ENCODE peak calls at places on chromosomes 6 and 20, in eight cellular contexts. N is HCT116, I is neural crest cell, S is lung, U is upper lobe of right lung, H is hippocampal formation, C is cardiac fibroblast, Q is osteoblast. B is an unnamed sample.

GRCh38 chr6:48476257-48476656 is 365.3 kb upstream of the PTCHD4 start:
- DNase-seq in N (no peak), I (no peak), S (no peak), U (no peak), H (no peak), C (peak; percentile 50), Q (no peak), B (no peak)

GRCh38 chr6:142645663-142646062 is 299.3 kb downstream of the HIVEP2 start:
- DNase-seq in N (no peak), I (no peak), S (no peak), U (no peak), H (no peak), C (no peak), Q (no peak), B (no peak)

GRCh38 chr6:161057103-161058091 is 65.8 kb downstream of the MAP3K4 start:
- DNase-seq in N (no peak), I (no peak), S (no peak), U (no peak), H (no peak), C (no peak), Q (no peak), B (no peak)

GRCh38 chr6:106860940-106861339 is 113.6 kb downstream of the CD24 start:
- DNase-seq in N (no peak), I (no peak), S (no peak), U (no peak), H (no peak), C (no peak), Q (no peak), B (no peak)

GRCh38 chr6:163408352-163408991 is 6.0 kb upstream of the QKI start:
- DNase-seq in N (no peak), I (no peak), S (no peak), U (no peak), H (no peak), C (no peak), Q (no peak), B (no peak)

GRCh38 chr20:34316191-34316814 is 13.1 kb upstream of the AHCY start:
- DNase-seq in N (peak; percentile 33), I (no peak), S (no peak), U (no peak), H (no peak), C (no peak), Q (no peak), B (no peak)

GRCh38 chr20:57450419-57450818 is 59.2 kb downstream of the RBM38 start:
- DNase-seq in N (no peak), I (no peak), S (peak; percentile 50), U (peak; percentile 82), H (no peak), C (peak; percentile 67), Q (peak; percentile 87), B (peak; percentile 65)

GRCh38 chr6:137155830-137156229 is 17.6 kb downstream of the IL22RA2 start:
- DNase-seq in N (no peak), I (no peak), S (no peak), U (no peak), H (no peak), C (peak; percentile 8), Q (no peak), B (no peak)

GRCh38 chr6:20200761-20201160 is 11.5 kb downstream of the MBOAT1 start:
- DNase-seq in N (no peak), I (no peak), S (no peak), U (no peak), H (no peak), C (no peak), Q (peak; percentile 50), B (no peak)

GRCh38 chr6:72564231-72564630 is 57.6 kb upstream of the KCNQ5 start:
- DNase-seq in N (no peak), I (no peak), S (no peak), U (no peak), H (no peak), C (no peak), Q (no peak), B (no peak)

GRCh38 chr6:162602759-162603158 is 124.8 kb downstream of the PRKN start:
- DNase-seq in N (no peak), I (no peak), S (no peak), U (no peak), H (no peak), C (no peak), Q (no peak), B (no peak)

GRCh38 chr20:3786126-3786484 is 435 bp downstream of the CENPB start:
- DNase-seq in N (no peak), I (no peak), S (no peak), U (peak; percentile 84), H (no peak), C (peak; percentile 67), Q (peak; percentile 95), B (peak; percentile 61)

GRCh38 chr6:130849501-130850039 is 22.4 kb downstream of the SMLR1 start:
- DNase-seq in N (no peak), I (no peak), S (no peak), U (no peak), H (peak; percentile 7), C (no peak), Q (no peak), B (no peak)

GRCh38 chr6:37624606-37625574 is 72.8 kb downstream of the MDGA1 start:
- DNase-seq in N (no peak), I (no peak), S (peak; percentile 53), U (peak; percentile 89), H (no peak), C (peak; percentile 43), Q (peak; percentile 90), B (peak; percentile 73)

GRCh38 chr20:63889241-63890200 is 5.4 kb upstream of the DNAJC5 start:
- DNase-seq in N (no peak), I (no peak), S (no peak), U (no peak), H (no peak), C (no peak), Q (peak; percentile 68), B (no peak)

GRCh38 chr6:5249451-5250122 is 11.2 kb downstream of the LYRM4 start:
- DNase-seq in N (no peak), I (no peak), S (no peak), U (no peak), H (no peak), C (no peak), Q (no peak), B (no peak)

GRCh38 chr20:18103497-18103896 is 34.2 kb upstream of the KAT14 start:
- DNase-seq in N (no peak), I (no peak), S (no peak), U (no peak), H (no peak), C (no peak), Q (no peak), B (no peak)

GRCh38 chr20:34049897-34050695 is 56.4 kb downstream of the RALY start:
- DNase-seq in N (no peak), I (no peak), S (no peak), U (no peak), H (no peak), C (no peak), Q (no peak), B (no peak)

GRCh38 chr6:139240161-139241010 is 51.4 kb downstream of the TXLNB start:
- DNase-seq in N (no peak), I (no peak), S (no peak), U (no peak), H (no peak), C (peak; percentile 77), Q (peak; percentile 90), B (no peak)

B was measured in ureter.